ENCODE peak calls at places on chromosomes 11 and 22, in seven cellular contexts. One of them, this sample, is unnamed.
A peak's percentile ranks its signal among the peaks of the same experiment; 100 is the strongest.

GRCh38 chr11:35174666-35175065 is 35.7 kb downstream of the CD44 start:
- DNase-seq in A549: no peak
- DNase-seq in cardiac muscle cell: no peak
- DNase-seq in nucleus accumbens: no peak
- DNase-seq in cardiac fibroblast: peak; percentile 72
- DNase-seq in endodermal cell: no peak
- DNase-seq in stimulated activated effector memory CD8-positive, alpha-beta T cell treated with anti-CD3 and anti-CD28 coated beads, Interleukin-12 subunit alpha, Interleukin-12 subunit beta, amount 100 ng/mL, for 72 hours: no peak
- DNase-seq in this sample: no peak

GRCh38 chr11:7892751-7893356 is 38.2 kb downstream of the OR10A6 start:
- DNase-seq in A549: peak; percentile 57
- DNase-seq in cardiac muscle cell: peak; percentile 66
- DNase-seq in nucleus accumbens: no peak
- DNase-seq in cardiac fibroblast: peak; percentile 79
- DNase-seq in endodermal cell: no peak
- DNase-seq in stimulated activated effector memory CD8-positive, alpha-beta T cell treated with anti-CD3 and anti-CD28 coated beads, Interleukin-12 subunit alpha, Interleukin-12 subunit beta, amount 100 ng/mL, for 72 hours: no peak
- DNase-seq in this sample: peak; percentile 37

GRCh38 chr22:37328017-37328416 is 45.7 kb downstream of the CYTH4 start:
- DNase-seq in A549: peak; percentile 67
- DNase-seq in cardiac muscle cell: no peak
- DNase-seq in nucleus accumbens: no peak
- DNase-seq in cardiac fibroblast: peak; percentile 48
- DNase-seq in endodermal cell: no peak
- DNase-seq in stimulated activated effector memory CD8-positive, alpha-beta T cell treated with anti-CD3 and anti-CD28 coated beads, Interleukin-12 subunit alpha, Interleukin-12 subunit beta, amount 100 ng/mL, for 72 hours: no peak
- DNase-seq in this sample: no peak

GRCh38 chr11:6992457-6993431 is 27.4 kb downstream of the ZNF214 start:
- DNase-seq in A549: no peak
- DNase-seq in cardiac muscle cell: no peak
- DNase-seq in nucleus accumbens: no peak
- DNase-seq in cardiac fibroblast: peak; percentile 70
- DNase-seq in endodermal cell: no peak
- DNase-seq in stimulated activated effector memory CD8-positive, alpha-beta T cell treated with anti-CD3 and anti-CD28 coated beads, Interleukin-12 subunit alpha, Interleukin-12 subunit beta, amount 100 ng/mL, for 72 hours: no peak
- DNase-seq in this sample: peak; percentile 67

GRCh38 chr11:67584881-67585873 is 1.6 kb downstream of the GSTP1 start:
- DNase-seq in A549: no peak
- DNase-seq in cardiac muscle cell: no peak
- DNase-seq in nucleus accumbens: no peak
- DNase-seq in cardiac fibroblast: no peak
- DNase-seq in endodermal cell: no peak
- DNase-seq in stimulated activated effector memory CD8-positive, alpha-beta T cell treated with anti-CD3 and anti-CD28 coated beads, Interleukin-12 subunit alpha, Interleukin-12 subunit beta, amount 100 ng/mL, for 72 hours: no peak
- DNase-seq in this sample: no peak

GRCh38 chr11:616320-617220 is 820 bp upstream of the IRF7 start:
- DNase-seq in A549: no peak
- DNase-seq in cardiac muscle cell: no peak
- DNase-seq in nucleus accumbens: no peak
- DNase-seq in cardiac fibroblast: no peak
- DNase-seq in endodermal cell: no peak
- DNase-seq in stimulated activated effector memory CD8-positive, alpha-beta T cell treated with anti-CD3 and anti-CD28 coated beads, Interleukin-12 subunit alpha, Interleukin-12 subunit beta, amount 100 ng/mL, for 72 hours: no peak
- DNase-seq in this sample: no peak

GRCh38 chr11:18705651-18706281 is 7.2 kb downstream of the TMEM86A start:
- DNase-seq in A549: no peak
- DNase-seq in cardiac muscle cell: peak; percentile 46
- DNase-seq in nucleus accumbens: no peak
- DNase-seq in cardiac fibroblast: no peak
- DNase-seq in endodermal cell: no peak
- DNase-seq in stimulated activated effector memory CD8-positive, alpha-beta T cell treated with anti-CD3 and anti-CD28 coated beads, Interleukin-12 subunit alpha, Interleukin-12 subunit beta, amount 100 ng/mL, for 72 hours: no peak
- DNase-seq in this sample: no peak

GRCh38 chr11:5204787-5205186 is 4.3 kb upstream of the OR51V1 start:
- DNase-seq in A549: peak; percentile 80
- DNase-seq in cardiac muscle cell: peak; percentile 63
- DNase-seq in nucleus accumbens: no peak
- DNase-seq in cardiac fibroblast: peak; percentile 85
- DNase-seq in endodermal cell: no peak
- DNase-seq in stimulated activated effector memory CD8-positive, alpha-beta T cell treated with anti-CD3 and anti-CD28 coated beads, Interleukin-12 subunit alpha, Interleukin-12 subunit beta, amount 100 ng/mL, for 72 hours: no peak
- DNase-seq in this sample: peak; percentile 44

This sample was measured in smooth muscle cell of the brain vasculature.